ENCODE peak calls at places on chromosomes 11 and 22, in five cellular contexts. D, F, V, C and Q are unnamed samples.

GRCh38 chr11:45180888-45181594 is 34.6 kb downstream of the PRDM11 start:
- DNase-seq in D (peak; percentile 43), V (peak; percentile 38), C (peak; percentile 50), F (peak; percentile 54), Q (no peak)

GRCh38 chr11:61514050-61514917 is 5.7 kb downstream of the LRRC10B start:
- DNase-seq in V (no peak), C (no peak), D (no peak), F (no peak), Q (no peak)

GRCh38 chr22:35540600-35541253 is at the start of gene RASD2:
- DNase-seq in V (no peak), D (no peak), F (no peak), C (peak; percentile 61), Q (peak; percentile 9)

GRCh38 chr22:31056986-31057599 is 24.0 kb upstream of the SMTN start:
- DNase-seq in C (no peak), D (no peak), F (no peak), V (peak; percentile 75), Q (no peak)

GRCh38 chr22:40782521-40782920 is 36.6 kb downstream of the SLC25A17 start:
- DNase-seq in C (no peak), F (no peak), V (no peak), D (no peak), Q (no peak)

GRCh38 chr22:19816372-19817119 is 38.1 kb downstream of the GNB1L start:
- DNase-seq in V (no peak), C (no peak), D (no peak), F (no peak), Q (peak; percentile 1)

GRCh38 chr11:78869293-78869692 is 294.6 kb upstream of the NARS2 start:
- DNase-seq in V (no peak), F (no peak), D (no peak), C (no peak), Q (no peak)

GRCh38 chr22:46149493-46149997 is 781 bp upstream of the PPARA start:
- DNase-seq in C (no peak), D (no peak), V (peak; percentile 48), F (peak; percentile 24), Q (no peak)

GRCh38 chr22:24026733-24027132 is 15.6 kb downstream of the CABIN1 start:
- DNase-seq in V (no peak), F (no peak), D (no peak), C (peak; percentile 60), Q (no peak)

GRCh38 chr22:19800761-19801244 is 40.2 kb downstream of the TBX1 start:
- DNase-seq in C (no peak), F (no peak), D (no peak), V (no peak), Q (no peak)

GRCh38 chr22:35116269-35116668 is 50.3 kb downstream of the ISX start:
- DNase-seq in D (no peak), F (no peak), C (no peak), V (no peak), Q (no peak)

GRCh38 chr22:41873391-41873790 is 40.5 kb downstream of the SREBF2 start:
- DNase-seq in F (no peak), D (no peak), V (peak; percentile 88), C (no peak), Q (no peak)

GRCh38 chr22:46758867-46759290 is 3.6 kb upstream of the TBC1D22A start:
- DNase-seq in C (peak; percentile 56), D (no peak), F (no peak), V (peak; percentile 43), Q (no peak)

GRCh38 chr11:47406896-47407745 is 1.3 kb upstream of the SLC39A13 start:
- DNase-seq in F (no peak), C (no peak), V (no peak), D (no peak), Q (no peak)

GRCh38 chr11:69541501-69542313 is 60.2 kb downstream of the LINC01488 start:
- DNase-seq in C (no peak), D (no peak), V (peak; percentile 58), F (no peak), Q (no peak)

GRCh38 chr22:37226087-37226486 is 13.8 kb upstream of the SSTR3 start:
- DNase-seq in F (no peak), D (no peak), V (no peak), C (no peak), Q (no peak)

GRCh38 chr22:18091916-18092526 is 14.2 kb downstream of the PEX26 start:
- DNase-seq in D (no peak), C (no peak), V (no peak), F (no peak), Q (no peak)

GRCh38 chr22:22040908-22041307 is 58.3 kb upstream of the TOP3B start:
- DNase-seq in F (no peak), C (no peak), V (no peak), D (no peak), Q (no peak)

GRCh38 chr22:28816994-28817530 is 16.7 kb upstream of the XBP1 start:
- DNase-seq in D (no peak), C (no peak), V (no peak), F (no peak), Q (no peak)

GRCh38 chr11:7485854-7486425 is 634 bp downstream of the OLFML1 start:
- DNase-seq in D (no peak), V (no peak), C (no peak), F (no peak), Q (no peak)

GRCh38 chr11:28836285-28837081 is 728.3 kb downstream of the METTL15 start:
- DNase-seq in C (no peak), D (peak; percentile 98), V (peak; percentile 98), F (no peak), Q (no peak)

GRCh38 chr11:94139421-94139820 is 10.8 kb downstream of the PANX1 start:
- DNase-seq in V (no peak), D (no peak), F (no peak), C (no peak), Q (no peak)

GRCh38 chr11:117315285-117316196 is 515 bp downstream of the BACE1 start:
- DNase-seq in V (no peak), F (peak; percentile 19), C (peak; percentile 33), D (no peak), Q (no peak)

GRCh38 chr11:104795511-104796213 is 102.6 kb downstream of the CASP12 start:
- DNase-seq in C (no peak), D (no peak), F (no peak), V (no peak), Q (no peak)

GRCh38 chr22:30089655-30089974 is 9.4 kb downstream of the HORMAD2 start:
- DNase-seq in V (no peak), D (no peak), C (no peak), F (no peak), Q (no peak)

GRCh38 chr11:69680688-69681087 is 5.5 kb upstream of the LTO1 start:
- DNase-seq in C (no peak), V (no peak), D (no peak), F (no peak), Q (no peak)

GRCh38 chr11:27926981-27927481 is 180.9 kb downstream of the KIF18A start:
- DNase-seq in D (peak; percentile 94), C (no peak), V (peak; percentile 80), F (no peak), Q (no peak)

GRCh38 chr11:69374110-69374981 is 80.4 kb downstream of the MYEOV start:
- DNase-seq in F (no peak), D (no peak), V (no peak), C (no peak), Q (no peak)

GRCh38 chr22:17774206-17774927 is at the start of gene BID:
- DNase-seq in F (peak; percentile 81), D (no peak), C (peak; percentile 54), V (no peak), Q (no peak)

GRCh38 chr11:133990501-133990900 is 33.7 kb upstream of the IGSF9B start:
- DNase-seq in V (no peak), F (no peak), D (no peak), C (no peak), Q (no peak)

GRCh38 chr22:24333301-24333700 is 62.7 kb downstream of the SPECC1L start:
- DNase-seq in D (peak; percentile 48), F (no peak), C (no peak), V (no peak), Q (no peak)

GRCh38 chr11:70100791-70101190 is 22.7 kb downstream of the ANO1 start:
- DNase-seq in F (no peak), V (no peak), C (no peak), D (no peak), Q (no peak)

GRCh38 chr22:31086703-31087330 is 5.7 kb downstream of the SMTN start:
- DNase-seq in V (no peak), D (no peak), C (no peak), F (no peak), Q (no peak)

GRCh38 chr11:123582992-123583504 is 71.4 kb downstream of the SCN3B start:
- DNase-seq in D (no peak), V (no peak), C (no peak), F (no peak), Q (no peak)